ENCODE peak calls at places on chromosomes 7 and 10, in seven cellular contexts. One of them, this sample, is unnamed.

GRCh38 chr10:70367195-70367796 is 15.1 kb downstream of the LRRC20 start:
- DNase-seq in GM03348: no peak
- DNase-seq in foreskin keratinocyte: no peak
- DNase-seq in fibroblast of mammary gland: peak
- DNase-seq in amniotic epithelial cell: peak
- DNase-seq in stomach: no peak
- DNase-seq in HT1080: peak
- DNase-seq in this sample: no peak

GRCh38 chr7:121519548-121520521 is 123.7 kb upstream of the FAM3C start:
- DNase-seq in GM03348: no peak
- DNase-seq in foreskin keratinocyte: peak
- DNase-seq in fibroblast of mammary gland: peak
- DNase-seq in amniotic epithelial cell: no peak
- DNase-seq in stomach: no peak
- DNase-seq in HT1080: no peak
- DNase-seq in this sample: peak

GRCh38 chr7:96728139-96728538 is 18.5 kb upstream of the SEM1 start:
- DNase-seq in GM03348: no peak
- DNase-seq in foreskin keratinocyte: peak
- DNase-seq in fibroblast of mammary gland: no peak
- DNase-seq in amniotic epithelial cell: no peak
- DNase-seq in stomach: no peak
- DNase-seq in HT1080: no peak
- DNase-seq in this sample: no peak

GRCh38 chr7:7609330-7609729 is 31.2 kb upstream of the UMAD1 start:
- DNase-seq in GM03348: no peak
- DNase-seq in foreskin keratinocyte: no peak
- DNase-seq in fibroblast of mammary gland: no peak
- DNase-seq in amniotic epithelial cell: no peak
- DNase-seq in stomach: no peak
- DNase-seq in HT1080: no peak
- DNase-seq in this sample: no peak

GRCh38 chr7:68969571-68969970 is 628.7 kb upstream of the AUTS2 start:
- DNase-seq in GM03348: no peak
- DNase-seq in foreskin keratinocyte: no peak
- DNase-seq in fibroblast of mammary gland: no peak
- DNase-seq in amniotic epithelial cell: peak
- DNase-seq in stomach: no peak
- DNase-seq in HT1080: no peak
- DNase-seq in this sample: no peak

GRCh38 chr10:35480150-35480549 is 125.0 kb upstream of the GJD4 start:
- DNase-seq in GM03348: no peak
- DNase-seq in foreskin keratinocyte: no peak
- DNase-seq in fibroblast of mammary gland: no peak
- DNase-seq in amniotic epithelial cell: no peak
- DNase-seq in stomach: no peak
- DNase-seq in HT1080: no peak
- DNase-seq in this sample: no peak

GRCh38 chr10:125146791-125147604 is 13.4 kb downstream of the CTBP2 start:
- DNase-seq in GM03348: peak
- DNase-seq in foreskin keratinocyte: peak
- DNase-seq in fibroblast of mammary gland: peak
- DNase-seq in amniotic epithelial cell: peak
- DNase-seq in stomach: peak
- DNase-seq in HT1080: no peak
- DNase-seq in this sample: no peak

GRCh38 chr7:140609646-140610045 is 31.0 kb downstream of the DENND2A start:
- DNase-seq in GM03348: peak
- DNase-seq in foreskin keratinocyte: no peak
- DNase-seq in fibroblast of mammary gland: peak
- DNase-seq in amniotic epithelial cell: no peak
- DNase-seq in stomach: no peak
- DNase-seq in HT1080: peak
- DNase-seq in this sample: no peak

GRCh38 chr7:16130127-16131110 is 290.9 kb downstream of the CRPPA start:
- DNase-seq in GM03348: peak
- DNase-seq in foreskin keratinocyte: no peak
- DNase-seq in fibroblast of mammary gland: peak
- DNase-seq in amniotic epithelial cell: peak
- DNase-seq in stomach: no peak
- DNase-seq in HT1080: no peak
- DNase-seq in this sample: no peak

GRCh38 chr10:94098916-94099315 is 105.2 kb downstream of the PLCE1 start:
- DNase-seq in GM03348: no peak
- DNase-seq in foreskin keratinocyte: no peak
- DNase-seq in fibroblast of mammary gland: no peak
- DNase-seq in amniotic epithelial cell: no peak
- DNase-seq in stomach: peak
- DNase-seq in HT1080: no peak
- DNase-seq in this sample: no peak

This sample was measured in left ventricle myocardium inferior.